ENCODE peak calls at places on chromosomes 6 and 20, in seven cellular contexts. U is adrenal gland, O is HCT116, S is uterus, A is A549, R is transverse colon, W is stomach. D is an unnamed sample.
A peak's percentile ranks its signal among the peaks of the same experiment; 100 is the strongest.

GRCh38 chr20:3990741-3991140 is 24.6 kb downstream of the RNF24 start:
- DNase-seq in O (no peak), W (no peak), R (no peak), U (no peak), A (no peak), S (no peak), D (no peak)

GRCh38 chr6:8278562-8278961 is 156.8 kb downstream of the SLC35B3 start:
- DNase-seq in W (no peak), R (no peak), O (no peak), A (no peak), S (no peak), U (no peak), D (no peak)

GRCh38 chr20:21270806-21271205 is 32.3 kb upstream of the XRN2 start:
- DNase-seq in U (no peak), A (no peak), R (no peak), W (no peak), S (no peak), O (no peak), D (no peak)

GRCh38 chr6:122401104-122401503 is 1.7 kb downstream of the HSF2 start:
- DNase-seq in W (no peak), U (no peak), O (no peak), A (no peak), R (no peak), S (no peak), D (no peak)

GRCh38 chr6:127192911-127193503 is 73.7 kb upstream of the RNF146 start:
- DNase-seq in S (no peak), W (no peak), R (no peak), U (no peak), O (no peak), A (no peak), D (no peak)

GRCh38 chr6:107284805-107285204 is 169.5 kb upstream of the BEND3 start:
- DNase-seq in S (no peak), U (no peak), R (no peak), A (no peak), O (no peak), W (no peak), D (no peak)

GRCh38 chr20:33622705-33623390 is 39.3 kb upstream of the C20orf144 start:
- DNase-seq in R (no peak), A (no peak), S (no peak), W (no peak), U (no peak), O (no peak), D (no peak)

GRCh38 chr6:44001318-44001868 is 125.9 kb downstream of the MRPL14 start:
- DNase-seq in S (no peak), R (no peak), A (no peak), U (no peak), O (peak; percentile 54), W (no peak), D (no peak)

GRCh38 chr6:23319560-23319959 is 750.2 kb downstream of the HDGFL1 start:
- DNase-seq in W (no peak), U (no peak), R (no peak), O (no peak), S (no peak), A (no peak), D (no peak)

GRCh38 chr6:50829898-50830439 is 11.3 kb downstream of the TFAP2B start:
- DNase-seq in S (no peak), R (no peak), W (no peak), A (no peak), U (no peak), O (no peak), D (no peak)

GRCh38 chr6:105900120-105900937 is 185.8 kb upstream of the PRDM1 start:
- DNase-seq in S (no peak), O (no peak), U (no peak), W (no peak), A (no peak), R (no peak), D (no peak)

GRCh38 chr6:160950507-160950906 is 41.1 kb upstream of the MAP3K4 start:
- DNase-seq in S (no peak), R (no peak), U (no peak), O (no peak), W (peak; percentile 48), A (peak; percentile 16), D (no peak)

GRCh38 chr20:18314786-18315406 is 26.6 kb downstream of the ZNF133 start:
- DNase-seq in A (peak; percentile 22), O (no peak), U (no peak), W (no peak), R (no peak), S (no peak), D (no peak)

GRCh38 chr6:49666930-49667369 is 30.3 kb upstream of the RHAG start:
- DNase-seq in S (no peak), A (no peak), O (no peak), R (no peak), U (no peak), W (no peak), D (no peak)

GRCh38 chr6:37320649-37321048 is 33.1 kb upstream of the RNF8 start:
- DNase-seq in U (no peak), S (no peak), A (no peak), W (no peak), R (no peak), O (no peak), D (no peak)

GRCh38 chr6:21666200-21666671 is 72.7 kb downstream of the SOX4 start:
- DNase-seq in A (no peak), U (no peak), S (peak; percentile 39), W (no peak), O (no peak), R (peak; percentile 8), D (peak; percentile 69)

GRCh38 chr20:17809714-17810631 is 110.2 kb downstream of the BANF2 start:
- DNase-seq in R (no peak), A (no peak), S (no peak), U (no peak), W (no peak), O (no peak), D (no peak)

GRCh38 chr6:1820165-1820564 is 210.4 kb downstream of the FOXC1 start:
- DNase-seq in W (no peak), R (no peak), O (no peak), S (no peak), U (no peak), A (no peak), D (no peak)

GRCh38 chr20:3696200-3696599 is 14.4 kb upstream of the ADAM33 start:
- DNase-seq in O (no peak), W (no peak), S (no peak), A (no peak), R (no peak), U (no peak), D (no peak)

GRCh38 chr6:31654574-31655348 is 933 bp upstream of the APOM start:
- DNase-seq in S (no peak), O (no peak), W (no peak), R (no peak), U (no peak), A (no peak), D (no peak)

GRCh38 chr6:31657406-31658157 is 1.9 kb downstream of the APOM start:
- DNase-seq in W (no peak), A (no peak), R (no peak), O (no peak), U (no peak), S (no peak), D (no peak)

GRCh38 chr6:31655349-31656237 is at the start of gene APOM:
- DNase-seq in A (no peak), S (no peak), U (no peak), O (no peak), W (no peak), R (no peak), D (no peak)

GRCh38 chr6:31651602-31652191 is 764 bp downstream of the BAG6 start:
- DNase-seq in R (peak; percentile 80), S (no peak), W (no peak), A (peak; percentile 58), O (peak; percentile 55), U (peak; percentile 88), D (no peak)

DNA sequence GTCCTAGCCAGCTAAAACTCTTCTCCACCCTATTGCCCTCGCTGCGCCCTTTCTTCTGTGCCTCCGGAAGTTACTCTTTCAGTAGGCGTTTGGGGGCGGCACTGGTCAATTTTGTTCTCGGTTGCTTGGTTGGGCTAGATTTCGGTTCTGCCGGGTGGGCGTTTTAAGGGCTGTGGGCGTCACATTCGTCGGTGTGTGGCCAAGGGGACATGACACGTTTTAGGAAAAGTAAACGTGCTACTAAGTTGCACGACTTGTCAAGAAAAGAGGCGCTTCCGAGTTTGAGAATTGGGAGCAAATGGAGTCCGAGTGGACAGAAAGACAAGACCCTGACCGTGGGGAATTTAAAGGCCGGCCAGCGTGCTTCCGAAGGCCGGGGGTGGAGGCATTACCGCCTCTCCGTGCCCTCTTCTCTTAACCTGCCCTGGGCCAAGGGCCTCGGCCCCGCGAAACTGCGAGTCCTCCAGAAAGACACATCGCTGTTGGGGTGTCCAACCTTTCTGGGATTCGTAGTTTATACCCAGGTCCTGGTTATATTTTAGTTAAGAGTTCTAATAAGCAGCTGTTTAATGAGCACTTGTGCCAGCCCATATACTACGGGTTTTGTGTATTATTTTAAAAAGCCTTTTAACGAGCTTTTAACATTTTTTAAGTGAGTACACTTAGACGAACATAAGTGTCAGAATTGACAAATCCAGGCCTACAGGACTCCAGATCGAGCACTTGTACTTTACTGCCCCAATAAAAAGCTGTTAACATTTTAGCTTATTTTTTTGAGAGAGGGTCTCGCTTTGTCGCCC is 664 bp upstream of the BAG6 start:
- DNase-seq in A (peak; percentile 87), W (peak; percentile 89), U (peak; percentile 92), R (peak; percentile 91), O (no peak), S (no peak), D (peak; percentile 89)
- TF ChIP-seq POLR2A in A (no peak), W (no peak), U (peak; percentile 44), R (peak; percentile 83), O (peak; percentile 68), S (peak; percentile 68), D (peak; percentile 3)

GRCh38 chr6:159013229-159013628 is 13.2 kb upstream of the RSPH3 start:
- DNase-seq in R (no peak), O (no peak), S (no peak), W (no peak), A (no peak), U (no peak), D (no peak)
- H3K4me1 ChIP-seq in R (peaks cover 4% of the 10 kb centered on the region), O (peaks cover 6% of the 10 kb centered on the region), S (no peaks in the 10 kb centered on the region), W (no peaks in the 10 kb centered on the region), A (no peaks in the 10 kb centered on the region), U (no peaks in the 10 kb centered on the region), D (peaks cover 1% of the 10 kb centered on the region)

DNA sequence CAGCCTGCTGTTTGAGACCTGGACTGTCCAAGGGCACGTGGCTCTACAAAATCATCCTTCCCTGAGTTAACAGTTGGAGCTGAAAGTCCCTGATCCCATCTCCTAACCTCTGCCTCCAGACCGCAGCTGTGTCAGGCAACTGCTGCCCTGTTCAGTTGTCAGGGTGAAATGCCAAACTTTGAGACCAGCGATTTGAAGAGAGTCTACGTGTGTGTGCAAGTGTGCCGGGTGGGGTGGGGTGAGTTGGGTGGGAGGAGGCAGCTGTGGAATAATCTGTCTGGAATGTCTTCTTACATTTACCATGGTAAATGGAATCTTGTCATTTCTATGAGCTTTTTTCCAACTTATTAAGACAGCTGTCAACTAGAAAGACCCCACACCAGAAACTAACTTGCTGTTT is 81.0 kb upstream of the FAM8A1 start:
- DNase-seq in U (no peak), W (no peak), O (no peak), S (no peak), A (no peak), R (no peak), D (no peak)
- TF ChIP-seq CTCF in U (no peak), W (no peak), O (no peak), S (no peak), A (no peak), R (no peak), D (no peak)

DNA sequence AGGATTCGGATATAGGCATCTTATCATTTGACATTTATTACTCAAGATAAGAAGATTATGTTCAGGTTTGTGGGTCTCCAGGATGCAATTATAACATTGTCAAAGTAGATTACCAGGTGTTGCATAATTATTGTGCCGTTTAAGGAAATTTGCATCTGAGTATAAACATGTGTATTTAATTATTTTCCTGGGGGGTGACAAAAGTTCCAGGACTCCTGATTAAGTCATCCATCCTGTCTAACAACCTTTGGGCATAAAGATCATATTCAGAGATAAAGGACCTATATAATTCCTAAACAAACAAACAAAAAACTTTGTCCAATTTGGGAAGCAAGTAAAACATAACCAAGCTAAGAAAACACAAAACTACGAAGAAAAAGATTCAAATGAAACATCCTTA is 3.3 kb upstream of the PPP1R14C start:
- DNase-seq in O (no peak), R (no peak), W (no peak), U (no peak), A (no peak), S (no peak), D (no peak)
- TF ChIP-seq POLR2A in O (no peak), R (no peak), W (no peak), U (no peak), A (no peak), S (no peak), D (no peak)